ENCODE peak calls at places on chromosome 15, in five cellular contexts. B is transverse colon, R is body of pancreas, I is HCT116, W is vagina. A is an unnamed sample.

GRCh38 chr15:42608767-42609488 is 33.5 kb downstream of the STARD9 start:
- DNase-seq in I (no peak), B (no peak), R (no peak), W (no peak), A (no peak)

GRCh38 chr15:88563638-88564037 is 17.2 kb upstream of the DET1 start:
- DNase-seq in W (no peak), I (no peak), R (no peak), B (no peak), A (no peak)

GRCh38 chr15:60235951-60236710 is 161.7 kb downstream of the ANXA2 start:
- DNase-seq in R (no peak), I (no peak), B (no peak), W (no peak), A (no peak)

GRCh38 chr15:98841419-98841970 is 166.1 kb downstream of the PGPEP1L start:
- DNase-seq in W (no peak), R (no peak), B (no peak), I (no peak), A (no peak)

GRCh38 chr15:82228750-82229149 is 33.8 kb downstream of the EFL1 start:
- DNase-seq in I (no peak), B (no peak), R (no peak), W (no peak), A (no peak)

GRCh38 chr15:57772223-57772957 is 65.9 kb downstream of the POLR2M start:
- DNase-seq in W (no peak), R (no peak), I (no peak), B (no peak), A (no peak)

GRCh38 chr15:59713177-59713576 is 24.1 kb upstream of the BNIP2 start:
- DNase-seq in B (no peak), R (no peak), W (no peak), I (no peak), A (no peak)

GRCh38 chr15:26697913-26698312 is 75.0 kb downstream of the GABRB3 start:
- DNase-seq in I (no peak), R (no peak), B (no peak), W (no peak), A (no peak)

GRCh38 chr15:27878841-27879240 is 220.3 kb downstream of the OCA2 start:
- DNase-seq in I (no peak), R (no peak), W (no peak), B (no peak), A (no peak)

GRCh38 chr15:22973286-22973685 is 6.9 kb downstream of the CYFIP1 start:
- DNase-seq in W (no peak), I (no peak), R (peak), B (no peak), A (no peak)

GRCh38 chr15:48096813-48097212 is 24.0 kb upstream of the SLC24A5 start:
- DNase-seq in W (no peak), B (no peak), R (no peak), I (no peak), A (no peak)

GRCh38 chr15:40155270-40155910 is 5.5 kb upstream of the BUB1B start:
- DNase-seq in I (no peak), B (peak), R (peak), W (no peak), A (no peak)

GRCh38 chr15:44501768-44502366 is 35.1 kb upstream of the EIF3J start:
- DNase-seq in B (no peak), W (no peak), I (peak), R (no peak), A (no peak)

GRCh38 chr15:44710236-44711088 is 661 bp downstream of the PATL2 start:
- DNase-seq in B (peak), W (no peak), R (peak), I (no peak), A (no peak)

GRCh38 chr15:52331490-52332240 is 36.1 kb upstream of the MYO5C start:
- DNase-seq in R (peak), W (no peak), I (peak), B (peak), A (no peak)

GRCh38 chr15:50798684-50799083 is 33.2 kb upstream of the SPPL2A start:
- DNase-seq in I (no peak), B (peak), W (no peak), R (peak), A (no peak)

GRCh38 chr15:65066635-65067333 is 1.0 kb downstream of the RASL12 start:
- DNase-seq in B (no peak), W (no peak), R (no peak), I (no peak), A (no peak)

GRCh38 chr15:70596354-70597055 is 166.9 kb downstream of the UACA start:
- DNase-seq in I (peak), R (no peak), B (no peak), W (no peak), A (no peak)

GRCh38 chr15:70722266-70723123 is 40.9 kb downstream of the UACA start:
- DNase-seq in W (no peak), B (no peak), I (peak), R (no peak), A (no peak)

GRCh38 chr15:101031203-101031602 is 112.0 kb downstream of the LRRK1 start:
- DNase-seq in R (no peak), B (peak), W (no peak), I (no peak), A (no peak)

GRCh38 chr15:60592386-60593339 is 113.7 kb upstream of the ICE2 start:
- DNase-seq in R (peak), I (no peak), B (peak), W (no peak), A (peak)

GRCh38 chr15:71713191-71713798 is 97.1 kb upstream of the NR2E3 start:
- DNase-seq in B (no peak), W (no peak), R (no peak), I (no peak), A (peak)

GRCh38 chr15:20344601-20345400 is 196.8 kb downstream of the GOLGA6L6 start:
- DNase-seq in B (no peak), R (no peak), I (no peak), W (peak), A (no peak)

GRCh38 chr15:95174880-95175279 is 943.5 kb downstream of the MCTP2 start:
- DNase-seq in I (no peak), R (no peak), W (no peak), B (no peak), A (no peak)

GRCh38 chr15:71413419-71413818 is 298.1 kb downstream of the THSD4 start:
- DNase-seq in I (no peak), W (no peak), B (no peak), R (no peak), A (no peak)

GRCh38 chr15:37041836-37042235 is 58.5 kb downstream of the MEIS2 start:
- DNase-seq in I (no peak), R (no peak), B (no peak), W (no peak), A (no peak)

GRCh38 chr15:81450721-81451120 is 76.7 kb upstream of the TMC3 start:
- DNase-seq in B (no peak), W (no peak), I (no peak), R (no peak), A (no peak)

GRCh38 chr15:45372032-45372995 is 6.0 kb downstream of the GATM start:
- DNase-seq in B (no peak), W (no peak), I (no peak), R (peak), A (no peak)

GRCh38 chr15:82305621-82306048 is 43.0 kb downstream of the SAXO2 start:
- DNase-seq in R (no peak), W (no peak), B (no peak), I (no peak), A (no peak)

GRCh38 chr15:97680606-97681220 is 279.8 kb upstream of the ARRDC4 start:
- DNase-seq in W (no peak), B (peak), R (no peak), I (no peak), A (no peak)

GRCh38 chr15:85588657-85589056 is 206.1 kb downstream of the KLHL25 start:
- DNase-seq in B (no peak), W (no peak), I (no peak), R (no peak), A (no peak)

GRCh38 chr15:33453761-33454160 is 143.0 kb downstream of the RYR3 start:
- DNase-seq in B (no peak), I (no peak), W (no peak), R (no peak), A (no peak)

GRCh38 chr15:75573643-75574384 is 5.3 kb downstream of the PTPN9 start:
- DNase-seq in R (no peak), I (no peak), W (no peak), B (no peak), A (no peak)

GRCh38 chr15:92809064-92809879 is 90.9 kb upstream of the CHD2 start:
- DNase-seq in W (no peak), B (peak), I (peak), R (peak), A (peak)
- TF ChIP-seq POLR2A in W (peak), B (peak), I (peak), R (peak), A (peak)

GRCh38 chr15:90660195-90660995 is 56.8 kb upstream of the BLM start:
- DNase-seq in I (no peak), W (no peak), R (peak), B (peak), A (peak)
- TF ChIP-seq POLR2A in I (no peak), W (peak), R (peak), B (peak), A (peak)

GRCh38 chr15:67882487-67883227 is 42.8 kb upstream of the RNU6-1 start:
- DNase-seq in W (no peak), R (peak), I (no peak), B (no peak), A (no peak)

GRCh38 chr15:67884009-67884408 is 44.2 kb upstream of the RNU6-1 start:
- DNase-seq in W (no peak), I (no peak), B (no peak), R (no peak), A (no peak)

GRCh38 chr15:67885848-67886247 is 46.0 kb upstream of the RNU6-1 start:
- DNase-seq in W (no peak), I (no peak), R (no peak), B (no peak), A (no peak)

GRCh38 chr15:67883228-67883773 is 43.5 kb upstream of the RNU6-1 start:
- DNase-seq in B (no peak), R (no peak), W (no peak), I (no peak), A (no peak)

GRCh38 chr15:67884514-67885225 is 44.8 kb upstream of the RNU6-1 start:
- DNase-seq in I (no peak), B (peak), W (no peak), R (peak), A (peak)
- TF ChIP-seq POLR2A in I (peak), B (peak), W (no peak), R (peak), A (peak)

GRCh38 chr15:96578393-96578792 is 247.9 kb downstream of the NR2F2 start:
- DNase-seq in B (no peak), I (no peak), W (no peak), R (no peak), A (no peak)
- TF ChIP-seq POLR2A in B (no peak), I (no peak), W (no peak), R (no peak), A (no peak)

GRCh38 chr15:78540135-78540954 is at the start of gene PSMA4:
- DNase-seq in R (peak), B (peak), W (peak), I (peak), A (peak)
- TF ChIP-seq POLR2A in R (peak), B (peak), W (peak), I (peak), A (peak)

GRCh38 chr15:74460903-74461846 is at the start of gene UBL7:
- DNase-seq in B (peak), R (peak), I (peak), W (no peak), A (peak)
- TF ChIP-seq POLR2A in B (peak), R (peak), I (peak), W (peak), A (peak)

GRCh38 chr15:62275818-62276217 is 110.7 kb upstream of the C2CD4B start:
- DNase-seq in I (no peak), W (no peak), R (peak), B (no peak), A (no peak)
- TF ChIP-seq POLR2A in I (no peak), W (no peak), R (no peak), B (no peak), A (no peak)

GRCh38 chr15:54101664-54102270 is 123.5 kb downstream of the UNC13C start:
- DNase-seq in W (no peak), B (no peak), R (no peak), I (no peak), A (no peak)

GRCh38 chr15:54102704-54103103 is 124.5 kb downstream of the UNC13C start:
- DNase-seq in I (no peak), R (no peak), B (no peak), W (no peak), A (no peak)

GRCh38 chr15:54094661-54095060 is 116.4 kb downstream of the UNC13C start:
- DNase-seq in B (no peak), W (no peak), R (no peak), I (no peak), A (no peak)

GRCh38 chr15:54099010-54099409 is 120.8 kb downstream of the UNC13C start:
- DNase-seq in B (no peak), R (no peak), I (no peak), W (no peak), A (no peak)

GRCh38 chr15:54097019-54097418 is 118.8 kb downstream of the UNC13C start:
- DNase-seq in R (no peak), I (no peak), W (no peak), B (no peak), A (no peak)
- TF ChIP-seq POLR2A in R (no peak), I (no peak), W (no peak), B (no peak), A (no peak)

DNA sequence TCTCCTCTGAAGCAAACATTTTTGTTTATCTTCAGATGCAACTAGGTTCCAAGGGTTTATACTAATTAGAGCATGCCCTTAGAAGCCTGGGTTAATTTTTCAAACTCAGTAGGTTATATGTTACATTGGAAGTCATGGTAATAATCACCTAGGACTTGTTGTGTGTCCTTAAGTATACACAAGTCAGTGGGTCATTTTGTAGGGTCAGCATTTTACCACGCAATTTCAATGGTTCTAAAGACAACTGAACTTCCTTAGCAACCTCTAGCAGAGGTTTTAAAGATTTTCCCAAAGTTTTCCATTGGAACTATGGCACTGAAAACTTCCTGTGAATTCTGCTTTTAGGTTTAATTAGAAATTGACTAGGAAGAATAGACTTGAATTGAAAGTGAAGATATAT is 99.6 kb upstream of the NANOGP8 start:
- DNase-seq in I (no peak), W (no peak), R (no peak), B (no peak), A (no peak)
- TF ChIP-seq POLR2A in I (no peak), W (no peak), R (no peak), B (no peak), A (no peak)